ENCODE peak calls at places on chromosomes 7 and 10, in six cellular contexts. One of them, this sample, is unnamed.

GRCh38 chr10:13356392-13356791 is 8.3 kb upstream of the SEPHS1 start:
- DNase-seq in WTC11: no peak
- DNase-seq in K562: no peak
- DNase-seq in H1: no peak
- DNase-seq in GM12878: no peak
- DNase-seq in HepG2: no peak
- DNase-seq in this sample: no peak

GRCh38 chr10:132037676-132037975 is 28.1 kb upstream of the JAKMIP3 start:
- DNase-seq in WTC11: peak; percentile 58
- DNase-seq in K562: no peak
- DNase-seq in H1: no peak
- DNase-seq in GM12878: no peak
- DNase-seq in HepG2: no peak
- DNase-seq in this sample: peak; percentile 75

GRCh38 chr7:1632916-1633785 is 36.9 kb upstream of the ELFN1 start:
- DNase-seq in WTC11: peak; percentile 9
- DNase-seq in K562: no peak
- DNase-seq in H1: no peak
- DNase-seq in GM12878: no peak
- DNase-seq in HepG2: no peak
- DNase-seq in this sample: no peak

GRCh38 chr10:94571528-94571927 is 25.9 kb downstream of the HELLS start:
- DNase-seq in WTC11: no peak
- DNase-seq in K562: no peak
- DNase-seq in H1: no peak
- DNase-seq in GM12878: no peak
- DNase-seq in HepG2: no peak
- DNase-seq in this sample: no peak

GRCh38 chr7:74514131-74514591 is 60.5 kb downstream of the GTF2IRD1 start:
- DNase-seq in WTC11: no peak
- DNase-seq in K562: no peak
- DNase-seq in H1: no peak
- DNase-seq in GM12878: no peak
- DNase-seq in HepG2: no peak
- DNase-seq in this sample: no peak

GRCh38 chr10:14585287-14586193 is 189.2 kb downstream of the FAM107B start:
- DNase-seq in WTC11: no peak
- DNase-seq in K562: no peak
- DNase-seq in H1: no peak
- DNase-seq in GM12878: no peak
- DNase-seq in HepG2: peak; percentile 35
- DNase-seq in this sample: peak; percentile 36

GRCh38 chr7:22255342-22255741 is 101.6 kb downstream of the RAPGEF5 start:
- DNase-seq in WTC11: no peak
- DNase-seq in K562: no peak
- DNase-seq in H1: no peak
- DNase-seq in GM12878: no peak
- DNase-seq in HepG2: no peak
- DNase-seq in this sample: no peak

GRCh38 chr10:22624289-22624738 is 90.1 kb downstream of the PIP4K2A start:
- DNase-seq in WTC11: no peak
- DNase-seq in K562: peak; percentile 31
- DNase-seq in H1: no peak
- DNase-seq in GM12878: no peak
- DNase-seq in HepG2: peak; percentile 97
- DNase-seq in this sample: peak; percentile 55

GRCh38 chr10:91613411-91614253 is 19.2 kb downstream of the PPP1R3C start:
- DNase-seq in WTC11: no peak
- DNase-seq in K562: no peak
- DNase-seq in H1: no peak
- DNase-seq in GM12878: no peak
- DNase-seq in HepG2: no peak
- DNase-seq in this sample: no peak

GRCh38 chr10:118116555-118117311 is 70.0 kb upstream of the RAB11FIP2 start:
- DNase-seq in WTC11: no peak
- DNase-seq in K562: no peak
- DNase-seq in H1: no peak
- DNase-seq in GM12878: no peak
- DNase-seq in HepG2: no peak
- DNase-seq in this sample: no peak

GRCh38 chr7:5357951-5358350 is 65.7 kb downstream of the TNRC18 start:
- DNase-seq in WTC11: no peak
- DNase-seq in K562: no peak
- DNase-seq in H1: no peak
- DNase-seq in GM12878: no peak
- DNase-seq in HepG2: no peak
- DNase-seq in this sample: no peak

GRCh38 chr7:140512317-140513000 is 33.2 kb upstream of the MKRN1 start:
- DNase-seq in WTC11: no peak
- DNase-seq in K562: peak; percentile 67
- DNase-seq in H1: no peak
- DNase-seq in GM12878: no peak
- DNase-seq in HepG2: peak; percentile 46
- DNase-seq in this sample: no peak

GRCh38 chr10:92208736-92209135 is 82.1 kb downstream of the CPEB3 start:
- DNase-seq in WTC11: no peak
- DNase-seq in K562: no peak
- DNase-seq in H1: no peak
- DNase-seq in GM12878: no peak
- DNase-seq in HepG2: no peak
- DNase-seq in this sample: no peak

GRCh38 chr10:43407148-43407575 is 1.8 kb downstream of the HNRNPF start:
- DNase-seq in WTC11: peak; percentile 24
- DNase-seq in K562: peak; percentile 81
- DNase-seq in H1: no peak
- DNase-seq in GM12878: no peak
- DNase-seq in HepG2: no peak
- DNase-seq in this sample: peak; percentile 39

GRCh38 chr10:6255548-6256061 is 52.9 kb downstream of the PFKFB3 start:
- DNase-seq in WTC11: no peak
- DNase-seq in K562: no peak
- DNase-seq in H1: no peak
- DNase-seq in GM12878: no peak
- DNase-seq in HepG2: no peak
- DNase-seq in this sample: no peak

GRCh38 chr10:132684164-132684891 is 101.6 kb downstream of the NKX6-2 start:
- DNase-seq in WTC11: peak; percentile 5
- DNase-seq in K562: no peak
- DNase-seq in H1: no peak
- DNase-seq in GM12878: peak; percentile 30
- DNase-seq in HepG2: no peak
- DNase-seq in this sample: no peak

GRCh38 chr7:303884-304573 is 14.1 kb downstream of the FOXL3 start:
- DNase-seq in WTC11: peak; percentile 6
- DNase-seq in K562: no peak
- DNase-seq in H1: no peak
- DNase-seq in GM12878: no peak
- DNase-seq in HepG2: no peak
- DNase-seq in this sample: no peak

GRCh38 chr7:112069879-112070321 is 136.3 kb downstream of the DOCK4 start:
- DNase-seq in WTC11: no peak
- DNase-seq in K562: no peak
- DNase-seq in H1: no peak
- DNase-seq in GM12878: no peak
- DNase-seq in HepG2: no peak
- DNase-seq in this sample: no peak

GRCh38 chr7:32256376-32256775 is 186.2 kb upstream of the PDE1C start:
- DNase-seq in WTC11: no peak
- DNase-seq in K562: no peak
- DNase-seq in H1: no peak
- DNase-seq in GM12878: no peak
- DNase-seq in HepG2: no peak
- DNase-seq in this sample: no peak

GRCh38 chr7:142557971-142558582 is 191.2 kb upstream of the PRSS1 start:
- DNase-seq in WTC11: peak; percentile 76
- DNase-seq in K562: peak; percentile 85
- DNase-seq in H1: peak; percentile 82
- DNase-seq in GM12878: no peak
- DNase-seq in HepG2: peak; percentile 22
- DNase-seq in this sample: peak; percentile 84

GRCh38 chr10:18681971-18682403 is 22.8 kb downstream of the ARL5B start:
- DNase-seq in WTC11: no peak
- DNase-seq in K562: no peak
- DNase-seq in H1: no peak
- DNase-seq in GM12878: no peak
- DNase-seq in HepG2: peak; percentile 30
- DNase-seq in this sample: no peak

GRCh38 chr7:78020131-78020873 is 221.7 kb downstream of the PHTF2 start:
- DNase-seq in WTC11: peak; percentile 31
- DNase-seq in K562: peak; percentile 80
- DNase-seq in H1: peak; percentile 54
- DNase-seq in GM12878: peak; percentile 17
- DNase-seq in HepG2: peak; percentile 51
- DNase-seq in this sample: peak; percentile 75

GRCh38 chr7:74493295-74493694 is 39.6 kb downstream of the GTF2IRD1 start:
- DNase-seq in WTC11: no peak
- DNase-seq in K562: no peak
- DNase-seq in H1: no peak
- DNase-seq in GM12878: no peak
- DNase-seq in HepG2: no peak
- DNase-seq in this sample: no peak

GRCh38 chr10:121910673-121911420 is 17.0 kb downstream of the ATE1 start:
- DNase-seq in WTC11: no peak
- DNase-seq in K562: no peak
- DNase-seq in H1: no peak
- DNase-seq in GM12878: no peak
- DNase-seq in HepG2: no peak
- DNase-seq in this sample: no peak

GRCh38 chr7:94245500-94245899 is 149.2 kb upstream of the COL1A2 start:
- DNase-seq in WTC11: no peak
- DNase-seq in K562: no peak
- DNase-seq in H1: no peak
- DNase-seq in GM12878: no peak
- DNase-seq in HepG2: no peak
- DNase-seq in this sample: no peak

GRCh38 chr7:36746347-36746746 is 22.1 kb upstream of the AOAH start:
- DNase-seq in WTC11: no peak
- DNase-seq in K562: no peak
- DNase-seq in H1: no peak
- DNase-seq in GM12878: no peak
- DNase-seq in HepG2: no peak
- DNase-seq in this sample: no peak

GRCh38 chr7:130901209-130901783 is 167.3 kb upstream of the KLF14 start:
- DNase-seq in WTC11: no peak
- DNase-seq in K562: no peak
- DNase-seq in H1: no peak
- DNase-seq in GM12878: no peak
- DNase-seq in HepG2: no peak
- DNase-seq in this sample: no peak

GRCh38 chr10:114343623-114344306 is 60.5 kb downstream of the AFAP1L2 start:
- DNase-seq in WTC11: no peak
- DNase-seq in K562: no peak
- DNase-seq in H1: no peak
- DNase-seq in GM12878: no peak
- DNase-seq in HepG2: no peak
- DNase-seq in this sample: no peak

GRCh38 chr10:129033790-129034272 is 433.2 kb upstream of the MGMT start:
- DNase-seq in WTC11: no peak
- DNase-seq in K562: peak; percentile 27
- DNase-seq in H1: no peak
- DNase-seq in GM12878: no peak
- DNase-seq in HepG2: no peak
- DNase-seq in this sample: no peak

GRCh38 chr7:71173955-71174354 is 42.0 kb downstream of the GALNT17 start:
- DNase-seq in WTC11: no peak
- DNase-seq in K562: no peak
- DNase-seq in H1: no peak
- DNase-seq in GM12878: no peak
- DNase-seq in HepG2: no peak
- DNase-seq in this sample: no peak

GRCh38 chr10:123567984-123568745 is 98.0 kb upstream of the GPR26 start:
- DNase-seq in WTC11: no peak
- DNase-seq in K562: no peak
- DNase-seq in H1: peak; percentile 35
- DNase-seq in GM12878: no peak
- DNase-seq in HepG2: no peak
- DNase-seq in this sample: no peak

GRCh38 chr7:114670676-114671075 is 251.2 kb upstream of the MDFIC start:
- DNase-seq in WTC11: no peak
- DNase-seq in K562: no peak
- DNase-seq in H1: no peak
- DNase-seq in GM12878: no peak
- DNase-seq in HepG2: no peak
- DNase-seq in this sample: no peak

GRCh38 chr10:18738835-18739234 is 79.6 kb downstream of the ARL5B start:
- DNase-seq in WTC11: no peak
- DNase-seq in K562: no peak
- DNase-seq in H1: no peak
- DNase-seq in GM12878: no peak
- DNase-seq in HepG2: no peak
- DNase-seq in this sample: no peak

GRCh38 chr10:49381111-49381900 is 14.6 kb downstream of the DRGX start:
- DNase-seq in WTC11: no peak
- DNase-seq in K562: no peak
- DNase-seq in H1: no peak
- DNase-seq in GM12878: no peak
- DNase-seq in HepG2: no peak
- DNase-seq in this sample: no peak
- TF ChIP-seq CREB1 in WTC11: no peak
- TF ChIP-seq CREB1 in K562: no peak
- TF ChIP-seq CREB1 in H1: no peak
- TF ChIP-seq CREB1 in GM12878: no peak
- TF ChIP-seq CREB1 in HepG2: no peak
- TF ChIP-seq CREB1 in this sample: no peak

DNA sequence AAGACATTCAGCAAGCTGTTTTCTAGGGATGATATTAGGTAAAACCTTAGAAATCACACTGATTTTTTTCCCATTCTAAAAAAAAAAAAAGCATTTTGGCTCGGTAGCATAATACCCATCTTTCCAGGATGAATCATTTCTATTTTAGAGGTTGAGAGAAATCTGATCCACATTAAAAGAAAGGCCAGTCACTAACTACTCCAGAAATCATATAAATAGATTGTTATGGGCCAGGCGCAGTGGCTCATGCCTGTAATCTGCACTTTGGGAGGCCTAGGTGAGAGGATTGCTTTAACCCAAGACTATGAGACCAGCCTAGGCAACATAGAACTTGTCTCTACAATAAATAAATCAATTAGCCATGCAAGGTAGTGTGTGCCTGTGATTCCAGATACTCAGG is 164.3 kb downstream of the BAMBI start:
- DNase-seq in WTC11: no peak
- DNase-seq in K562: no peak
- DNase-seq in H1: no peak
- DNase-seq in GM12878: no peak
- DNase-seq in HepG2: no peak
- DNase-seq in this sample: no peak
- TF ChIP-seq CREB1 in WTC11: no peak
- TF ChIP-seq CREB1 in K562: no peak
- TF ChIP-seq CREB1 in H1: no peak
- TF ChIP-seq CREB1 in GM12878: no peak
- TF ChIP-seq CREB1 in HepG2: no peak
- TF ChIP-seq CREB1 in this sample: no peak

GRCh38 chr7:41255113-41255512 is 447.8 kb downstream of the INHBA start:
- DNase-seq in WTC11: no peak
- DNase-seq in K562: no peak
- DNase-seq in H1: no peak
- DNase-seq in GM12878: no peak
- DNase-seq in HepG2: no peak
- DNase-seq in this sample: no peak
- TF ChIP-seq CREB1 in WTC11: no peak
- TF ChIP-seq CREB1 in K562: no peak
- TF ChIP-seq CREB1 in H1: no peak
- TF ChIP-seq CREB1 in GM12878: no peak
- TF ChIP-seq CREB1 in HepG2: no peak
- TF ChIP-seq CREB1 in this sample: no peak

GRCh38 chr10:126259883-126260282 is 128.4 kb downstream of the ADAM12 start:
- DNase-seq in WTC11: no peak
- DNase-seq in K562: no peak
- DNase-seq in H1: no peak
- DNase-seq in GM12878: no peak
- DNase-seq in HepG2: no peak
- DNase-seq in this sample: no peak
- TF ChIP-seq CREB1 in WTC11: no peak
- TF ChIP-seq CREB1 in K562: no peak
- TF ChIP-seq CREB1 in H1: no peak
- TF ChIP-seq CREB1 in GM12878: no peak
- TF ChIP-seq CREB1 in HepG2: no peak
- TF ChIP-seq CREB1 in this sample: no peak

This sample was measured in GM23338.